ENCODE peak calls at places on chromosomes 5 and 9, in seven cellular contexts. F is HCT116, P is HEK293T, L is H1, K is GM12878, T is HepG2, M is K562. I is an unnamed sample.

GRCh38 chr9:127183814-127184582 is 61.6 kb upstream of the ANGPTL2 start:
- DNase-seq in M (no peak), T (no peak), F (no peak), L (no peak), P (no peak), K (peak; percentile 95), I (no peak)

GRCh38 chr9:79984429-79985067 is 412.8 kb downstream of the TLE4 start:
- DNase-seq in L (no peak), F (no peak), M (no peak), P (no peak), K (no peak), T (no peak), I (no peak)

GRCh38 chr5:178203670-178204204 is 596 bp upstream of the HNRNPAB start:
- DNase-seq in K (no peak), L (no peak), P (no peak), M (peak; percentile 36), F (no peak), T (no peak), I (no peak)

GRCh38 chr9:68949271-68950000 is 64.5 kb downstream of the PRKACG start:
- DNase-seq in K (peak; percentile 45), F (no peak), T (no peak), L (no peak), P (no peak), M (no peak), I (no peak)

GRCh38 chr5:139752506-139753350 is 42.9 kb upstream of the PSD2 start:
- DNase-seq in K (no peak), L (no peak), M (peak; percentile 77), F (no peak), T (no peak), P (no peak), I (no peak)

GRCh38 chr9:21015122-21015815 is 16.2 kb downstream of the HACD4 start:
- DNase-seq in T (no peak), L (no peak), F (no peak), P (no peak), K (no peak), M (no peak), I (no peak)

GRCh38 chr9:65411901-65412300 is 126.9 kb upstream of the FOXD4L5 start:
- DNase-seq in P (no peak), L (no peak), K (no peak), T (no peak), M (no peak), F (no peak), I (no peak)

GRCh38 chr5:103098993-103099392 is 20.9 kb downstream of the GIN1 start:
- DNase-seq in T (peak; percentile 12), P (no peak), M (no peak), F (no peak), K (no peak), L (no peak), I (no peak)

GRCh38 chr5:151406322-151406947 is 41.0 kb upstream of the SLC36A1 start:
- DNase-seq in M (peak; percentile 44), F (peak; percentile 26), L (no peak), P (peak; percentile 53), K (no peak), T (peak; percentile 33), I (peak; percentile 24)

GRCh38 chr5:41510176-41510831 is at the start of gene PLCXD3:
- DNase-seq in T (no peak), K (no peak), L (no peak), M (no peak), F (no peak), P (no peak), I (peak; percentile 36)

GRCh38 chr5:96384353-96384752 is 48.7 kb downstream of the PCSK1 start:
- DNase-seq in P (no peak), L (no peak), T (peak; percentile 5), K (no peak), F (peak; percentile 51), M (no peak), I (no peak)

GRCh38 chr5:23419115-23419514 is 88.3 kb upstream of the PRDM9 start:
- DNase-seq in K (no peak), M (no peak), F (no peak), P (peak; percentile 68), T (no peak), L (peak; percentile 13), I (no peak)

GRCh38 chr5:152990217-152990616 is 500.3 kb upstream of the GRIA1 start:
- DNase-seq in T (no peak), M (no peak), L (no peak), F (no peak), P (no peak), K (no peak), I (no peak)

GRCh38 chr9:121704281-121704680 is 52.8 kb downstream of the DAB2IP start:
- DNase-seq in F (no peak), L (no peak), P (no peak), M (no peak), T (no peak), K (no peak), I (no peak)

GRCh38 chr5:63125862-63126261 is 547.2 kb downstream of the LRRC70 start:
- DNase-seq in K (no peak), T (peak; percentile 37), P (peak; percentile 9), L (peak; percentile 17), F (no peak), M (peak; percentile 7), I (no peak)

GRCh38 chr5:3261081-3261480 is 334.6 kb upstream of the IRX1 start:
- DNase-seq in P (no peak), T (no peak), K (no peak), F (no peak), L (no peak), M (no peak), I (no peak)

GRCh38 chr9:120918931-120919638 is 7.5 kb downstream of the TRAF1 start:
- DNase-seq in F (no peak), T (no peak), P (no peak), K (no peak), M (no peak), L (no peak), I (no peak)

GRCh38 chr5:18653216-18653752 is 1019.0 kb downstream of the TAF11L14 start:
- DNase-seq in M (no peak), K (peak; percentile 15), T (no peak), P (no peak), L (no peak), F (no peak), I (no peak)

GRCh38 chr5:36090033-36090432 is 23.4 kb upstream of the UGT3A2 start:
- DNase-seq in M (no peak), T (peak; percentile 30), K (no peak), L (peak; percentile 33), F (peak; percentile 29), P (peak; percentile 16), I (peak; percentile 56)

GRCh38 chr9:133403766-133404439 is 13.9 kb downstream of the REXO4 start:
- DNase-seq in M (peak; percentile 53), K (no peak), T (peak; percentile 52), P (peak; percentile 55), F (peak; percentile 65), L (peak; percentile 43), I (peak; percentile 72)

GRCh38 chr5:42492978-42493377 is 69.7 kb downstream of the GHR start:
- DNase-seq in T (no peak), P (no peak), M (no peak), L (no peak), F (no peak), K (no peak), I (no peak)

GRCh38 chr9:2778816-2779215 is 61.5 kb downstream of the KCNV2 start:
- DNase-seq in K (no peak), P (no peak), M (no peak), L (no peak), F (no peak), T (no peak), I (no peak)

GRCh38 chr9:16817002-16817401 is 53.5 kb downstream of the BNC2 start:
- DNase-seq in F (no peak), T (no peak), K (no peak), M (no peak), L (no peak), P (no peak), I (no peak)

GRCh38 chr9:100442072-100442471 is 15.1 kb downstream of the MSANTD3 start:
- DNase-seq in M (no peak), T (no peak), K (no peak), P (no peak), F (no peak), L (no peak), I (peak; percentile 34)

GRCh38 chr9:125919565-125919964 is 172.4 kb downstream of the PBX3 start:
- DNase-seq in P (no peak), M (no peak), T (no peak), K (no peak), L (no peak), F (no peak), I (no peak)
- TF ChIP-seq SP1 in P (no peak), M (no peak), T (no peak), K (no peak), L (no peak), F (no peak), I (no peak)

GRCh38 chr9:110099236-110099741 is 108.7 kb downstream of the C9orf152 start:
- DNase-seq in P (no peak), L (no peak), T (no peak), K (no peak), F (no peak), M (no peak), I (no peak)
- TF ChIP-seq SP1 in P (no peak), L (no peak), T (no peak), K (no peak), F (no peak), M (no peak), I (no peak)

DNA sequence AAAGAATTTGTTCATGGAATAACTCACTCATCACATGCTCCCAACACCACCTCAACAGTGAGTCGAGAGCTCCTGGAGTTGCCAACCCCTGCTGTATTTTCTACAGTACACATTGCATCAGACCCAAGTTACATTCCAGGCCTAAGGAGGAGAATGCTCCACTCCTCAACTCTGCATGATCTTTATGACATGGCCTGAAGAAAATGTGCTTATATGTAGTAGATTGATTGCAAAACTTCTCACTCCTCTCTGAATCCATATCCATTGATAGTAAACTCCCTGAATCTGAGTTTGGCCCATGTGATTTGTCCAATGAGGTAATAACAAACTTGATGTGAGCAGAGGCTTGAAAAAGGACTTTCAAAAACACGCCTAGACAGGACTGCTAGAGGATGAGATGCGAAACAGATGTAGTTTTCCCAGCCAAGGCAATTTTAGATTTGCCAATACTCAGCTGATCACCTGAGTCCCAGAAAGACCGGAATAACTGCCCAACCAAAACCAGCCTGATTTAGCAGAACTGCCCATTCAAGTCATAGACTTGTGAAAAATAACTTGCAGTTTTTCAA is 29.0 kb upstream of the PAPPA start:
- DNase-seq in K (no peak), T (no peak), P (no peak), L (no peak), M (no peak), F (no peak), I (no peak)
- TF ChIP-seq SP1 in K (no peak), T (no peak), P (no peak), L (no peak), M (no peak), F (no peak), I (no peak)

GRCh38 chr5:171335616-171336015 is 26.6 kb downstream of the TLX3 start:
- DNase-seq in M (no peak), L (no peak), F (no peak), T (no peak), P (no peak), K (no peak), I (no peak)

GRCh38 chr5:171340042-171340441 is 31.0 kb downstream of the TLX3 start:
- DNase-seq in L (no peak), M (no peak), F (no peak), P (no peak), K (no peak), T (no peak), I (no peak)

GRCh38 chr5:171337207-171337562 is 28.1 kb downstream of the TLX3 start:
- DNase-seq in F (no peak), P (no peak), K (no peak), L (no peak), M (no peak), T (no peak), I (no peak)

GRCh38 chr5:171340491-171340890 is 31.4 kb downstream of the TLX3 start:
- DNase-seq in P (no peak), F (no peak), L (no peak), M (no peak), T (peak; percentile 5), K (no peak), I (no peak)

GRCh38 chr5:171336486-171337206 is 27.6 kb downstream of the TLX3 start:
- DNase-seq in F (peak; percentile 42), K (no peak), M (no peak), L (no peak), P (no peak), T (no peak), I (peak; percentile 51)
- TF ChIP-seq SP1 in F (no peak), K (no peak), M (no peak), L (no peak), P (no peak), T (no peak), I (no peak)

I was measured in WTC11.